ENCODE peak calls at places on chromosomes 12 and 14, in seven cellular contexts. B is transverse colon, M is upper lobe of right lung, R is HepG2, U is lower lobe of right lung, D is IMR-90, Z is HFF-Myc. N is an unnamed sample.
A peak's percentile ranks its signal among the peaks of the same experiment; 100 is the strongest.

GRCh38 chr12:92290016-92290685 is 144.5 kb upstream of the BTG1 start:
- DNase-seq in B (no peak), M (no peak), R (no peak), U (no peak), D (peak; percentile 65), Z (no peak), N (no peak)

GRCh38 chr12:31518680-31519227 is 72.2 kb downstream of the DENND5B start:
- DNase-seq in B (peak; percentile 21), M (no peak), R (peak; percentile 10), U (no peak), D (peak; percentile 100), Z (peak; percentile 95), N (no peak)

GRCh38 chr14:90608281-90608680 is 207.9 kb downstream of the TTC7B start:
- DNase-seq in B (no peak), M (no peak), R (no peak), U (no peak), D (no peak), Z (no peak), N (no peak)

GRCh38 chr12:27785882-27786570 is 6.0 kb upstream of the MANSC4 start:
- DNase-seq in B (no peak), M (no peak), R (no peak), U (no peak), D (peak; percentile 93), Z (no peak), N (no peak)

GRCh38 chr14:68082698-68083291 is 263.2 kb downstream of the RAD51B start:
- DNase-seq in B (no peak), M (no peak), R (no peak), U (no peak), D (no peak), Z (no peak), N (no peak)

GRCh38 chr14:55711171-55711811 is 131.3 kb downstream of the KTN1 start:
- DNase-seq in B (no peak), M (no peak), R (no peak), U (no peak), D (peak; percentile 61), Z (no peak), N (no peak)

GRCh38 chr14:91369628-91370445 is 47.8 kb downstream of the CCDC88C start:
- DNase-seq in B (no peak), M (no peak), R (peak; percentile 59), U (no peak), D (no peak), Z (no peak), N (no peak)

GRCh38 chr14:101017806-101018560 is 114.5 kb upstream of the RTL1 start:
- DNase-seq in B (peak; percentile 1), M (no peak), R (no peak), U (no peak), D (no peak), Z (no peak), N (peak; percentile 38)

GRCh38 chr14:53144244-53144643 is 8.9 kb downstream of the DDHD1 start:
- DNase-seq in B (no peak), M (no peak), R (no peak), U (no peak), D (peak; percentile 39), Z (no peak), N (no peak)

GRCh38 chr14:70872678-70873020 is 34.6 kb upstream of the PCNX1 start:
- DNase-seq in B (no peak), M (no peak), R (no peak), U (no peak), D (no peak), Z (no peak), N (no peak)

GRCh38 chr14:70871863-70872677 is 35.2 kb upstream of the PCNX1 start:
- DNase-seq in B (no peak), M (no peak), R (no peak), U (no peak), D (no peak), Z (no peak), N (no peak)

GRCh38 chr14:70879448-70879847 is 27.8 kb upstream of the PCNX1 start:
- DNase-seq in B (no peak), M (no peak), R (no peak), U (no peak), D (peak; percentile 41), Z (no peak), N (no peak)

GRCh38 chr14:70871001-70871400 is 36.3 kb upstream of the PCNX1 start:
- DNase-seq in B (no peak), M (no peak), R (no peak), U (no peak), D (no peak), Z (no peak), N (no peak)

GRCh38 chr14:70873627-70874026 is 33.6 kb upstream of the PCNX1 start:
- DNase-seq in B (no peak), M (no peak), R (peak; percentile 38), U (no peak), D (no peak), Z (no peak), N (no peak)
- TF ChIP-seq CTCF in B (no peak), M (peak; percentile 18), R (peak; percentile 49), U (no peak), D (no peak), Z (no peak), N (peak; percentile 49)

GRCh38 chr14:99479903-99480855 is 480 bp downstream of the SETD3 start:
- DNase-seq in B (peak; percentile 63), M (peak; percentile 91), R (peak; percentile 16), U (peak; percentile 89), D (peak; percentile 65), Z (no peak), N (no peak)
- TF ChIP-seq CTCF in B (peak; percentile 35), M (no peak), R (no peak), U (peak; percentile 16), D (peak; percentile 19), Z (peak; percentile 15), N (peak; percentile 47)

DNA sequence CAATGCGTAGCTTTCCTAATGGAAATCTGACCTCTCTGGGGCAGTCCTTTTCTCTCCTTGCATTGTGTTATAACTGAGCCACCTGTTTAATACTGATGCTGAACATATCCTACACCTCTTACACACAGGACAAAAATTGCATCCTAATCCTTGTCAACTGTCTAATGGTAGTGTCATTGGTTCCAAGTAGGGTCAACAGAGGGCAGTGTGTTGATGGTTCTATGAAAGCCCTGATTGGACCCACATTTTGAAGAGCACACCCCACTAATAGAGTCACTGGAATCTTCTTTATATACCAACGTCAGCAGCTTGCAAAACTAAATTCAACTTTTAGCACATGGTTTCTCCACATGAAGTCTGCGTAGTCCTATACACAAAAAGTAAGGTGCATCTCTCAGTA is 148.2 kb downstream of the SLC25A21 start:
- DNase-seq in B (no peak), M (no peak), R (peak; percentile 35), U (no peak), D (no peak), Z (no peak), N (no peak)
- TF ChIP-seq CTCF in B (no peak), M (no peak), R (peak; percentile 45), U (no peak), D (no peak), Z (no peak), N (no peak)

GRCh38 chr12:72272731-72273498 is 745 bp downstream of the TRHDE start:
- DNase-seq in B (no peak), M (peak; percentile 71), R (no peak), U (peak; percentile 56), D (peak; percentile 58), Z (no peak), N (peak; percentile 84)
- TF ChIP-seq CTCF in B (no peak), M (no peak), R (no peak), U (no peak), D (peak; percentile 31), Z (no peak), N (no peak)

DNA sequence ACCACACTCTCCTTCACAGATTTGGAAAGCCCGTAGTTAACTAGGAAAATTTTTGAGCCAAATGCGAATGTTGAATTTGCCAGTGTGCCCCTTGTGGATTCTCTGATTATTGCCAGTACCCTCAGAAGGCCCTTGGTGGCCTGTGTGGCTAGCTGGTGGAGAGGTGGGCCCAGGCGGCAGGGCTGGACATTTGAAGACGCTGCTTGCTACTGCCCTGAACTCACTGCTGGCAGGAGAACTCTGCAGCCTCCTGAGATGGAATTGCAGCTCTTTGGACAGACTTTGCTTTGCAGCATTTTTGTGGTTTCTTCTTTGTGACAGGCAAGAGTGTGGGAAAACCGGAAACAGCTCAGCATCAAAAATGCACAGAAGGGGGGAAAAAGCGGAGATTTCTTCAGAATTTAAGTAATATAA is 97.6 kb downstream of the TGFB3 start:
- DNase-seq in B (no peak), M (no peak), R (no peak), U (no peak), D (peak; percentile 86), Z (no peak), N (peak; percentile 86)
- TF ChIP-seq CTCF in B (no peak), M (peak; percentile 30), R (no peak), U (no peak), D (peak; percentile 30), Z (peak; percentile 31), N (peak; percentile 77)

N was measured in chondrocyte.